ENCODE peak calls at places on chromosomes 3 and 15, in seven cellular contexts. Q is activated CD4-positive, alpha-beta memory T cell treated with anti-CD3 and anti-CD28 coated beads for 36 hours; B is posterior cingulate gyrus; K is chondrocyte; P is GM23248; X is DMS153; D is caudate nucleus. J is an unnamed sample.

GRCh38 chr15:67146875-67147381 is 81.5 kb downstream of the SMAD3 start:
- DNase-seq in Q (peak; percentile 72), B (no peak), K (no peak), P (peak; percentile 96), X (peak; percentile 27), D (no peak), J (no peak)

GRCh38 chr15:80264031-80264430 is 12.0 kb upstream of the CTXND1 start:
- DNase-seq in Q (no peak), B (no peak), K (no peak), P (peak; percentile 39), X (no peak), D (no peak), J (no peak)

GRCh38 chr15:63434567-63435219 is 53.0 kb upstream of the CA12 start:
- DNase-seq in Q (no peak), B (no peak), K (no peak), P (no peak), X (peak; percentile 47), D (no peak), J (no peak)

GRCh38 chr15:100297812-100298211 is 44.0 kb downstream of the ADAMTS17 start:
- DNase-seq in Q (no peak), B (no peak), K (no peak), P (no peak), X (no peak), D (no peak), J (no peak)

GRCh38 chr3:124890573-124891190 is 3.5 kb upstream of the ITGB5 start:
- DNase-seq in Q (no peak), B (no peak), K (no peak), P (no peak), X (no peak), D (no peak), J (no peak)

GRCh38 chr3:127459891-127460290 is 130.6 kb downstream of the TPRA1 start:
- DNase-seq in Q (no peak), B (no peak), K (peak; percentile 32), P (no peak), X (no peak), D (no peak), J (no peak)

GRCh38 chr15:88636039-88636438 is 2.8 kb upstream of the ISG20 start:
- DNase-seq in Q (peak; percentile 78), B (no peak), K (peak; percentile 52), P (no peak), X (no peak), D (no peak), J (no peak)

GRCh38 chr3:188861847-188862740 is 309.7 kb upstream of the TPRG1 start:
- DNase-seq in Q (no peak), B (no peak), K (no peak), P (peak; percentile 33), X (no peak), D (no peak), J (no peak)

GRCh38 chr3:13852638-13853009 is 27.2 kb downstream of the WNT7A start:
- DNase-seq in Q (peak; percentile 22), B (no peak), K (no peak), P (peak; percentile 9), X (no peak), D (no peak), J (no peak)

GRCh38 chr3:14154242-14154641 is 24.2 kb downstream of the XPC start:
- DNase-seq in Q (no peak), B (no peak), K (no peak), P (no peak), X (no peak), D (no peak), J (no peak)

GRCh38 chr15:68597581-68597980 is 18.8 kb downstream of the CORO2B start:
- DNase-seq in Q (no peak), B (no peak), K (no peak), P (no peak), X (no peak), D (no peak), J (no peak)

GRCh38 chr15:73870700-73871408 is 2.5 kb upstream of the TBC1D21 start:
- DNase-seq in Q (no peak), B (no peak), K (no peak), P (peak; percentile 48), X (no peak), D (no peak), J (no peak)

GRCh38 chr15:70559223-70559823 is 204.0 kb downstream of the UACA start:
- DNase-seq in Q (peak; percentile 88), B (no peak), K (no peak), P (peak; percentile 51), X (no peak), D (no peak), J (no peak)

GRCh38 chr3:133038089-133038730 is at the start of gene TMEM108:
- DNase-seq in Q (peak; percentile 40), B (peak; percentile 96), K (peak; percentile 94), P (peak; percentile 41), X (peak; percentile 90), D (peak; percentile 80), J (peak; percentile 99)

GRCh38 chr3:63943678-63944077 is 31.5 kb upstream of the SCAANT1 start:
- DNase-seq in Q (no peak), B (no peak), K (no peak), P (no peak), X (no peak), D (no peak), J (no peak)

GRCh38 chr3:14765576-14766427 is 53.0 kb upstream of the FGD5 start:
- DNase-seq in Q (no peak), B (no peak), K (no peak), P (no peak), X (no peak), D (no peak), J (no peak)

GRCh38 chr3:171187706-171188290 is 161.3 kb upstream of the SLC2A2 start:
- DNase-seq in Q (no peak), B (no peak), K (no peak), P (peak; percentile 63), X (peak; percentile 51), D (no peak), J (peak; percentile 33)

GRCh38 chr15:86894269-86894668 is 814.6 kb downstream of the AGBL1 start:
- DNase-seq in Q (no peak), B (no peak), K (no peak), P (no peak), X (no peak), D (no peak), J (no peak)

GRCh38 chr3:58023536-58023935 is 15.3 kb downstream of the FLNB start:
- DNase-seq in Q (no peak), B (no peak), K (no peak), P (no peak), X (no peak), D (no peak), J (no peak)

GRCh38 chr15:63501256-63502089 is 2.9 kb upstream of the USP3 start:
- DNase-seq in Q (peak; percentile 68), B (peak; percentile 36), K (no peak), P (peak; percentile 96), X (peak; percentile 10), D (peak; percentile 37), J (no peak)

GRCh38 chr15:58988011-58988785 is 735 bp downstream of the RNF111 start:
- DNase-seq in Q (peak; percentile 70), B (peak; percentile 47), K (no peak), P (peak; percentile 77), X (no peak), D (peak; percentile 74), J (peak; percentile 77)

GRCh38 chr3:107981471-107982111 is 109.2 kb downstream of the CD47 start:
- DNase-seq in Q (no peak), B (no peak), K (no peak), P (peak; percentile 23), X (no peak), D (no peak), J (no peak)

GRCh38 chr15:101326462-101327146 is 31.6 kb upstream of the SNRPA1 start:
- DNase-seq in Q (no peak), B (no peak), K (no peak), P (no peak), X (no peak), D (no peak), J (no peak)

GRCh38 chr15:85865070-85865684 is 70.5 kb upstream of the KLHL25 start:
- DNase-seq in Q (peak; percentile 29), B (peak; percentile 54), K (no peak), P (peak; percentile 56), X (no peak), D (peak; percentile 10), J (peak; percentile 54)

GRCh38 chr3:17494117-17494809 is 248.2 kb downstream of the TBC1D5 start:
- DNase-seq in Q (no peak), B (no peak), K (no peak), P (no peak), X (no peak), D (no peak), J (peak; percentile 91)

GRCh38 chr3:25542571-25543039 is 114.5 kb downstream of the RARB start:
- DNase-seq in Q (no peak), B (no peak), K (no peak), P (no peak), X (no peak), D (no peak), J (no peak)